ENCODE peak calls at places on chromosomes 16 and 17, in five cellular contexts. S, N, K, A and Q are unnamed samples.

GRCh38 chr16:75452464-75453190 is 11.9 kb downstream of the TMEM170A start:
- DNase-seq in S (no peak), N (no peak), K (no peak), A (no peak), Q (no peak)

GRCh38 chr16:31177136-31177535 is 2.8 kb upstream of the FUS start:
- DNase-seq in S (no peak), N (peak), K (peak), A (no peak), Q (no peak)

GRCh38 chr17:81806461-81807209 is 2.7 kb downstream of the GCGR start:
- DNase-seq in S (no peak), N (no peak), K (no peak), A (no peak), Q (no peak)

GRCh38 chr17:75774988-75775668 is 9.5 kb upstream of the UNK start:
- DNase-seq in S (no peak), N (no peak), K (no peak), A (no peak), Q (no peak)

GRCh38 chr16:78874241-78874983 is 726.1 kb downstream of the MAF start:
- DNase-seq in S (no peak), N (no peak), K (no peak), A (no peak), Q (no peak)

GRCh38 chr17:45222994-45223540 is 1.4 kb downstream of the FMNL1 start:
- DNase-seq in S (no peak), N (no peak), K (no peak), A (no peak), Q (no peak)

GRCh38 chr17:49435630-49436029 is 20.9 kb upstream of the PHB1 start:
- DNase-seq in S (no peak), N (no peak), K (no peak), A (no peak), Q (no peak)

GRCh38 chr17:42809250-42809649 is 10.6 kb downstream of the CNTD1 start:
- DNase-seq in S (no peak), N (no peak), K (no peak), A (peak), Q (peak)

GRCh38 chr17:62093188-62094155 is 28.4 kb upstream of the MED13 start:
- DNase-seq in S (no peak), N (no peak), K (no peak), A (peak), Q (peak)